ENCODE peak calls at places on chromosomes 5 and 9, in seven cellular contexts. Z is astrocyte of the spinal cord, S is GM13976, P is astrocyte, V is type B pancreatic cell, N is heart right ventricle, D is epithelial cell of esophagus. B is an unnamed sample.

GRCh38 chr5:55360190-55360589 is 52.4 kb downstream of the MTREX start:
- DNase-seq in Z (no peak), S (no peak), P (peak), D (peak), N (no peak), V (no peak), B (no peak)

GRCh38 chr5:159826351-159827222 is 89.7 kb upstream of the ADRA1B start:
- DNase-seq in S (peak), D (peak), P (peak), V (no peak), Z (peak), N (no peak), B (no peak)

GRCh38 chr9:136539427-136540412 is 6.1 kb downstream of the NOTCH1 start:
- DNase-seq in P (peak), N (peak), Z (peak), D (peak), S (peak), V (no peak), B (peak)

GRCh38 chr9:136978073-136978864 is 965 bp downstream of the PTGDS start:
- DNase-seq in N (peak), D (peak), P (no peak), Z (peak), V (no peak), S (peak), B (peak)

GRCh38 chr5:1975898-1976765 is 93.4 kb upstream of the IRX4 start:
- DNase-seq in P (no peak), N (no peak), Z (no peak), D (peak), V (no peak), S (no peak), B (no peak)

GRCh38 chr9:127683723-127684122 is 23.1 kb upstream of the CFAP157 start:
- DNase-seq in Z (peak), D (no peak), P (peak), N (no peak), V (no peak), S (no peak), B (no peak)

GRCh38 chr9:37293664-37294524 is 128.6 kb upstream of the GRHPR start:
- DNase-seq in N (no peak), V (no peak), P (no peak), D (peak), Z (no peak), S (peak), B (no peak)

GRCh38 chr5:154467655-154468354 is 10.2 kb downstream of the HAND1 start:
- DNase-seq in N (peak), S (peak), Z (peak), P (no peak), V (peak), D (peak), B (peak)

GRCh38 chr9:108854641-108855528 is 901 bp downstream of the ACTL7B start:
- DNase-seq in Z (no peak), V (no peak), S (no peak), N (no peak), D (no peak), P (no peak), B (no peak)

GRCh38 chr9:106958955-106959657 is 96.1 kb downstream of the ZNF462 start:
- DNase-seq in N (no peak), P (peak), D (peak), V (no peak), Z (peak), S (no peak), B (no peak)

GRCh38 chr5:105274079-105274478 is 1711.5 kb upstream of the NUDT12 start:
- DNase-seq in P (no peak), D (no peak), S (no peak), V (no peak), Z (no peak), N (no peak), B (no peak)

DNA sequence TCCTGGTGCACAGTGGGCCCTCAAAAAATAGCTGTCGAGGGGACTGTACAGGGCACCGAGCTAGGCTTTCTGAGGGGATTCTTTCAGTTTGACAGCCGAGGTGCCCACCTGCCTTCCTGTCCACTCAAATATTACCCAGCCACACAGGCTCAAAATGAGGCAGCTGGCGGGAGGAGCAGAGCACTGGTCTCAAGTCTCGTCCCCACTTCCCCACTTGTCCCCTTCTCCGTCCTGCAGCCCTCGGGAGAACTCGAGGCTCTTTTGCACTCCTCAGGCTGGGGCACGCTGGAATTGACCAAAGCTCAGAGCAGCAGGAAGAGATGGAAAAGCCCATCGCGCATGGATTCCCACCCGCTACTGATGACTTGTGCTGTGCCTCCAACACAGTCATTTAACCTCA is 185.2 kb downstream of the HSPA4 start:
- DNase-seq in S (no peak), N (no peak), D (no peak), V (no peak), Z (no peak), P (no peak), B (no peak)
- TF ChIP-seq CTCF in S (no peak), N (no peak), D (no peak), V (no peak), Z (no peak), P (no peak), B (no peak)

GRCh38 chr9:97307091-97307490 is 368 bp upstream of the CCDC180 start:
- DNase-seq in P (peak), Z (peak), D (peak), N (peak), V (no peak), S (peak), B (peak)
- TF ChIP-seq CTCF in P (no peak), Z (peak), D (no peak), N (peak), V (peak), S (no peak), B (no peak)

GRCh38 chr5:141084487-141084989 is 9.9 kb upstream of the PCDHB2 start:
- DNase-seq in V (no peak), S (no peak), N (no peak), Z (peak), P (peak), D (peak), B (peak)
- TF ChIP-seq CTCF in V (peak), S (no peak), N (peak), Z (no peak), P (peak), D (peak), B (peak)

GRCh38 chr9:14014209-14014608 is 299.7 kb downstream of the NFIB start:
- DNase-seq in Z (no peak), S (no peak), D (peak), V (no peak), P (no peak), N (no peak), B (no peak)
- TF ChIP-seq CTCF in Z (no peak), S (no peak), D (no peak), V (no peak), P (no peak), N (no peak), B (no peak)